ENCODE peak calls at places on chromosome X, in seven cellular contexts. C is sigmoid colon; J is WTC11; B is iris pigment epithelial cell; R is naive thymus-derived CD8-positive, alpha-beta T cell; P is NCI-H2171 treated with DMSO at 0.1 percent for 48 hours; U is stimulated activated CD8-positive, alpha-beta memory T cell treated with anti-CD3 and anti-CD28 coated beads, Interleukin-12 subunit alpha, Interleukin-12 subunit beta, amount 100 ng/mL, for 1 hour. W is an unnamed sample.

GRCh38 chrX:154014429-154015380 is 5.0 kb downstream of the IRAK1 start:
- DNase-seq in U (no peak), C (no peak), J (no peak), B (no peak), P (no peak), R (no peak), W (no peak)

GRCh38 chrX:130654409-130654970 is 248.5 kb downstream of the ENOX2 start:
- DNase-seq in U (no peak), R (no peak), J (no peak), C (no peak), B (peak), P (no peak), W (no peak)

GRCh38 chrX:123340691-123341090 is 156.6 kb downstream of the GRIA3 start:
- DNase-seq in J (no peak), U (no peak), P (no peak), R (no peak), B (no peak), C (no peak), W (no peak)

GRCh38 chrX:9369802-9370291 is 95.0 kb upstream of the TBL1X start:
- DNase-seq in U (no peak), J (no peak), C (no peak), B (no peak), R (no peak), P (no peak), W (no peak)

GRCh38 chrX:24672701-24673190 is 21.0 kb upstream of the POLA1 start:
- DNase-seq in P (no peak), C (no peak), J (no peak), U (no peak), R (no peak), B (no peak), W (no peak)

GRCh38 chrX:129585691-129586090 is 45.6 kb downstream of the OCRL start:
- DNase-seq in R (no peak), U (no peak), J (no peak), P (no peak), B (no peak), C (no peak), W (no peak)

GRCh38 chrX:106921637-106922036 is 1.4 kb downstream of the CLDN2 start:
- DNase-seq in J (no peak), C (no peak), U (no peak), B (no peak), P (no peak), R (no peak), W (no peak)

GRCh38 chrX:119606508-119607389 is 525 bp upstream of the NKRF start:
- DNase-seq in R (no peak), J (no peak), B (peak), C (no peak), U (no peak), P (no peak), W (no peak)

GRCh38 chrX:104392350-104392749 is 137.6 kb upstream of the ESX1 start:
- DNase-seq in U (no peak), P (no peak), B (no peak), C (no peak), R (no peak), J (no peak), W (no peak)

GRCh38 chrX:134600714-134601113 is 57.6 kb downstream of the PLAC1 start:
- DNase-seq in B (peak), C (no peak), R (no peak), J (no peak), P (no peak), U (no peak), W (no peak)